ENCODE peak calls at places on chromosome X, in ten cellular contexts. C is heart left ventricle; X is GM23248; L is effector memory CD4-positive, alpha-beta T cell; A is fibroblast of lung; K is neuronal stem cell; P is brain microvascular endothelial cell; H is tibial nerve; B is upper lobe of left lung; V is Peyer's patch. Z is an unnamed sample. For H3K36me3, the result is how much of the 10 kb centered on the place peaks cover.

GRCh38 chrX:43750248-43750676 is 94.2 kb downstream of the MAOA start:
- DNase-seq in P (peak), V (peak), H (peak), K (peak), A (peak), B (no peak), X (peak), L (no peak), C (peak), Z (peak)

GRCh38 chrX:26788402-26788998 is 572.5 kb downstream of the MAGEB5 start:
- DNase-seq in V (no peak), X (no peak), C (no peak), B (no peak), K (no peak), L (no peak), A (no peak), H (no peak), P (peak), Z (no peak)

GRCh38 chrX:30144971-30145731 is 70.2 kb upstream of the MAGEB2 start:
- DNase-seq in K (no peak), P (no peak), A (no peak), V (no peak), B (no peak), C (no peak), X (no peak), L (no peak), H (no peak), Z (no peak)

GRCh38 chrX:97863261-97863660 is 979.6 kb downstream of the RPA4 start:
- DNase-seq in B (no peak), X (no peak), L (no peak), V (no peak), C (no peak), K (no peak), P (no peak), A (no peak), H (no peak), Z (no peak)

GRCh38 chrX:105221374-105221773 is 880 bp upstream of the TEX13A start:
- DNase-seq in V (no peak), L (no peak), P (no peak), A (no peak), X (no peak), C (no peak), H (no peak), K (no peak), B (no peak), Z (no peak)

GRCh38 chrX:16914058-16914457 is 32.4 kb upstream of the REPS2 start:
- DNase-seq in L (no peak), X (peak), H (no peak), B (no peak), K (no peak), A (no peak), P (no peak), C (no peak), V (no peak), Z (no peak)

GRCh38 chrX:71514367-71515038 is 18.4 kb upstream of the OGT start:
- DNase-seq in P (no peak), B (no peak), K (no peak), V (peak), H (no peak), A (no peak), C (no peak), X (peak), L (no peak), Z (peak)

GRCh38 chrX:108090474-108091265 is 672 bp downstream of the PSMD10 start:
- DNase-seq in X (peak), B (no peak), P (peak), A (peak), C (no peak), L (no peak), K (no peak), V (no peak), H (no peak), Z (no peak)

GRCh38 chrX:104324461-104324860 is 69.7 kb upstream of the ESX1 start:
- DNase-seq in V (no peak), H (no peak), B (no peak), X (no peak), C (no peak), L (no peak), K (no peak), P (no peak), A (no peak), Z (no peak)

GRCh38 chrX:134241960-134242619 is 5.1 kb downstream of the CCDC160 start:
- DNase-seq in V (no peak), K (no peak), C (no peak), X (no peak), L (no peak), A (no peak), H (no peak), B (no peak), P (no peak), Z (no peak)

GRCh38 chrX:100413231-100413630 is 3.2 kb upstream of the PCDH19 start:
- DNase-seq in C (peak), L (no peak), A (peak), H (peak), V (no peak), K (no peak), B (no peak), P (peak), X (peak), Z (no peak)

GRCh38 chrX:11423362-11423818 is 130.2 kb downstream of the AMELX start:
- DNase-seq in A (peak), L (no peak), P (peak), C (peak), B (no peak), K (no peak), H (no peak), X (peak), V (peak), Z (no peak)

GRCh38 chrX:13659057-13659456 is 6.1 kb downstream of the TCEANC start:
- DNase-seq in B (no peak), H (no peak), L (no peak), V (no peak), C (no peak), X (peak), K (no peak), A (peak), P (peak), Z (no peak)

GRCh38 chrX:11899091-11899490 is 141.1 kb downstream of the MSL3 start:
- DNase-seq in H (no peak), L (no peak), X (no peak), V (no peak), B (no peak), P (peak), K (no peak), C (no peak), A (peak), Z (no peak)

GRCh38 chrX:119411959-119412358 is 12.8 kb downstream of the SLC25A43 start:
- DNase-seq in L (no peak), V (no peak), A (no peak), X (no peak), H (no peak), P (no peak), K (no peak), C (no peak), B (no peak), Z (no peak)

GRCh38 chrX:69150294-69150960 is 14.8 kb downstream of the PJA1 start:
- DNase-seq in K (no peak), H (no peak), P (no peak), B (no peak), X (no peak), L (no peak), C (no peak), A (no peak), V (no peak), Z (no peak)

GRCh38 chrX:13432376-13432775 is 112.5 kb upstream of the ATXN3L start:
- DNase-seq in P (peak), X (peak), A (peak), V (no peak), L (no peak), K (no peak), C (peak), B (no peak), H (peak), Z (no peak)

GRCh38 chrX:149825424-149825823 is 43.7 kb downstream of the MAGEA9 start:
- DNase-seq in C (no peak), K (no peak), X (peak), A (no peak), L (no peak), H (no peak), B (no peak), P (peak), V (no peak), Z (peak)

GRCh38 chrX:14497184-14497666 is 32.1 kb upstream of the GLRA2 start:
- DNase-seq in K (no peak), A (no peak), X (peak), C (peak), H (no peak), V (no peak), L (no peak), P (peak), B (no peak), Z (peak)

GRCh38 chrX:123060986-123061385 is 123.1 kb upstream of the GRIA3 start:
- DNase-seq in B (no peak), P (no peak), C (no peak), A (no peak), K (no peak), X (no peak), L (no peak), V (no peak), H (no peak), Z (no peak)

GRCh38 chrX:133364201-133364600 is 51.1 kb downstream of the GPC4 start:
- DNase-seq in V (no peak), B (no peak), X (peak), L (no peak), C (no peak), P (no peak), K (no peak), A (peak), H (no peak), Z (no peak)

GRCh38 chrX:118455013-118455412 is 40.6 kb upstream of the DOCK11 start:
- DNase-seq in A (no peak), C (no peak), B (no peak), P (no peak), K (no peak), L (no peak), V (no peak), X (no peak), H (no peak), Z (no peak)

GRCh38 chrX:23822397-23822796 is 39.4 kb downstream of the SAT1 start:
- DNase-seq in C (no peak), A (peak), B (no peak), K (no peak), H (no peak), P (no peak), X (peak), L (no peak), V (no peak), Z (no peak)

GRCh38 chrX:18995216-18995615 is 11.3 kb upstream of the PHKA2 start:
- DNase-seq in P (peak), C (no peak), L (no peak), A (peak), B (no peak), H (no peak), K (no peak), X (peak), V (no peak), Z (no peak)

GRCh38 chrX:72304877-72305276 is 837 bp downstream of the CITED1 start:
- DNase-seq in X (peak), V (no peak), P (no peak), A (no peak), H (no peak), B (peak), K (peak), C (no peak), L (no peak), Z (no peak)

GRCh38 chrX:24799565-24799964 is 105.8 kb downstream of the POLA1 start:
- DNase-seq in P (no peak), V (no peak), H (no peak), C (no peak), X (no peak), A (no peak), K (no peak), L (no peak), B (no peak), Z (no peak)

DNA sequence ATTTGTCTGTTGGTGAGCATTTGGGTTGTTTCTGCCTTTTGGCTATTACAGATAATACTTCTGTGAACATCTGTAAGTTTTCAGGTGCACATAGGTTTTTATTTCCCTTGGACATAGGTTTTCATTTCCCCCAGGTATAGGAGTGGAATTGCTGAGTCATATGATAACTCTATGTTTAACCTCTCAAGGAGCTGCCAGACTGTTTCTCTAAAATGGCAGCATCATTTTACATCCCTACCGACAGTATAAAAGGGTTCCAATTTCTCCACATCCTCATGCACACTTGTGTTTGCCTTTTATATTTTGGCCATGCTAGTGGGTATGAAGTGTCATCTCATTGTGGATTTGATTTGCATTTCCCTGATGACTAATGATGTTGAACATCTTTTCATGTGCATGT is 53.5 kb downstream of the TMEM164 start:
- DNase-seq in X (no peak), H (no peak), C (no peak), L (no peak), V (no peak), P (no peak), A (no peak), B (no peak), K (no peak), Z (no peak)
- H3K4me3 ChIP-seq in X (no peak), H (no peak), C (no peak), L (no peak), V (no peak), P (no peak), A (no peak), B (no peak), K (no peak), Z (no peak)

GRCh38 chrX:67604979-67605703 is 61.3 kb downstream of the AR start:
- DNase-seq in H (no peak), C (no peak), X (peak), B (no peak), K (no peak), L (no peak), V (no peak), P (peak), A (peak), Z (no peak)

GRCh38 chrX:67612231-67612630 is 68.4 kb downstream of the AR start:
- DNase-seq in K (no peak), A (peak), X (peak), H (no peak), C (no peak), B (no peak), V (no peak), P (no peak), L (no peak), Z (no peak)

GRCh38 chrX:67601771-67602170 is 58.0 kb downstream of the AR start:
- DNase-seq in B (no peak), L (no peak), P (no peak), H (no peak), X (peak), K (no peak), V (no peak), A (peak), C (no peak), Z (no peak)

GRCh38 chrX:67610282-67610681 is 66.5 kb downstream of the AR start:
- DNase-seq in K (no peak), V (no peak), P (no peak), X (no peak), L (no peak), H (no peak), A (no peak), C (no peak), B (no peak), Z (no peak)

GRCh38 chrX:67607436-67607835 is 63.6 kb downstream of the AR start:
- DNase-seq in A (peak), V (no peak), K (no peak), L (no peak), H (no peak), P (no peak), C (no peak), X (peak), B (no peak), Z (no peak)
- H3K27ac ChIP-seq in A (no peak), V (no peak), K (no peak), L (no peak), H (no peak), P (no peak), C (no peak), X (peak), B (no peak), Z (no peak)

GRCh38 chrX:9952313-9952712 is 14.8 kb upstream of the CLDN34 start:
- DNase-seq in H (no peak), X (no peak), V (no peak), L (no peak), C (no peak), A (no peak), B (no peak), P (no peak), K (no peak), Z (no peak)
- H3K36me3 ChIP-seq in H (under half), X (under half), V (under half), L (under half), C (under half), A (under half), B (under half), P (under half), K (under half), Z (under half)

DNA sequence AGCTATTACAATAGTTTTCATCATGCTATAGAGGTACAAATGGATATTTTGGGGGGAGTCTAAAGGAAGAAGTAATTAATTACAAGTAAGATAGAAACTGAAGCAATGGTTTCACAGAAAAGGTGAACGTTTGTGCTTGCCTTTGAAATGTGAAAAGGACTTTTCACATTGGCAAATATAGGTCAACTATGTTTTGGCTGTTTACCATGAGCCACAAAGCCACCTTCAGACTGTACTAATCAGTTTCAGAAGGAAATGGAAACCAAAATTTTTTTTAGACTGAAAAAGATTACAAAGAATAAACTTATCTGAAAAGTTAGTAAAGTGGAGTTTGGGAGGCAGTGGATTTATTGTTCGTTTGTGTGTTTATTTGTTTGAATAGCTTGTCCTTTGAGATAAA is 32.1 kb downstream of the SYTL5 start:
- DNase-seq in H (no peak), P (no peak), L (no peak), C (no peak), A (no peak), B (no peak), K (no peak), X (no peak), V (no peak), Z (no peak)
- H3K4me3 ChIP-seq in H (no peak), P (no peak), L (no peak), C (no peak), A (no peak), B (no peak), K (no peak), X (no peak), V (no peak), Z (no peak)

GRCh38 chrX:103098488-103098887 is 5.5 kb upstream of the NXF3 start:
- DNase-seq in B (no peak), C (no peak), L (no peak), K (no peak), A (no peak), V (no peak), P (no peak), X (no peak), H (no peak), Z (no peak)

GRCh38 chrX:103100484-103100883 is 7.5 kb upstream of the NXF3 start:
- DNase-seq in C (no peak), L (no peak), H (no peak), A (no peak), B (no peak), K (no peak), V (no peak), X (no peak), P (no peak), Z (no peak)

GRCh38 chrX:103099706-103100105 is 6.8 kb upstream of the NXF3 start:
- DNase-seq in K (no peak), A (peak), P (no peak), V (no peak), X (no peak), C (no peak), B (no peak), L (no peak), H (no peak), Z (no peak)

DNA sequence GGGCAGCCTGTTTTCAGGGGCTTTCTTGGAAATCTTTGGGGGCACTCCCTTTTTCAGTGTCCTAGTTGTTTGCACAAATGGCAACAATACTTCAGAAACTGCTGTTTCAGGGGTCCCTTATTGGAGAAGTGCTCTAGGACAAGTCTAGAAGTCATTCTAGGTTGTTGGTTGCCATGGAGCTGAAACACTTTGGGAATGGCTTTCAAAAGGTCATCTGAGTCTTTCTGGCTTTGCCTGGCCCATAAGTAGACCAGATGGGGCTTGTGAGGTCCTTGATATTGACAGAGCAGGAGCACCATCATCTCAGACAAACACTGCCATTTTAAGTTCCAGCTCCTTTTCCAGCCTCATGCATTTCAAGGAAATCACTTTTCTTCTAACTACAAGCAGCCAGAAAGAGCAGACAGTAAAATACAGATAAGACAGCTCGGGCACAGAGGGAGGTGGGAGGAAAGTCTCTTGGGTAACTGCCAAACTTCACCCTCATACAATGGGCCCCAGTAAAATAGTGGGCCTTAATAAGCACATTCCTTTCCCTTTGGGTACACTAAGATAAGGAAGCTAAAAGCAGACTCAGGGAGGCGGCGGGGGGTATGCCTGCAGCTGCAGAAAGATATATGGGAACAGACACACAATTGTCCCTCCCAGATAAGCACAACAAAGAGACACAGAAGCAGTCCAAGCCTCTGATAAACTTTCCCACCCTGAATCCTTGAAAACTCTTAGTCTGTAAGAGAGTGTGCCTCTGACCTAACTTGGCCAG is 8.5 kb upstream of the NXF3 start:
- DNase-seq in B (no peak), C (no peak), V (no peak), X (no peak), P (peak), A (peak), K (no peak), L (no peak), H (no peak), Z (no peak)
- H3K27ac ChIP-seq in B (no peak), C (peak), V (no peak), X (no peak), P (no peak), A (no peak), K (peak), L (no peak), H (no peak), Z (no peak)

DNA sequence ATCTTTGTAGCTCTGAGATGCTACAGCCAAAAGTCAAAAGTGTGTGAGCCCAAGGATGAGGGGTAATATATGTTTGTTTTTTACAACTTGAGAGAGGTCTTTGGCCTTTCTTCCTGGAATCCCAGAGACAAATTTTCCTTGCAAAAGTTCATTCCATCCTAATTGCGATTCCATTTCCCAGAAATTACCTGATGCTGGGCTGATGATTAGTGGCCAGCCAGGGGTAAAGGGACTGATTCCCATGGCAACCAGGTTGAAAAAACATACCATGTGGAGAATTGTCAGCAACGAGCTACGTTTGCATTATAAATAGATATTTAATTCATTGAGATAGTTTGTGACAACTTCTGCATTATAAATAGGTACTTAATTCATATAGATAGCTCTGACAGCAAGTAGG is 17.8 kb downstream of the IGSF1 start:
- DNase-seq in B (no peak), L (no peak), C (no peak), H (no peak), A (no peak), P (no peak), X (no peak), V (no peak), K (no peak), Z (no peak)
- H3K36me3 ChIP-seq in B (under half), L (under half), C (under half), H (under half), A (under half), P (under half), X (under half), V (under half), K (under half), Z (under half)

Z was measured in CD4-positive, CD25-positive, alpha-beta regulatory T cell.